ENCODE peak calls at places on chromosomes 6 and 20, in four cellular contexts. One of them, this sample, is unnamed.

GRCh38 chr20:400451-401275 is 7.4 kb upstream of the RBCK1 start:
- DNase-seq in gastrocnemius medialis: no peak
- DNase-seq in GM03348: no peak
- DNase-seq in AG04450: no peak
- DNase-seq in this sample: no peak

GRCh38 chr20:49612127-49612738 is 44.3 kb upstream of the PTGIS start:
- DNase-seq in GM03348: no peak
- DNase-seq in gastrocnemius medialis: peak
- DNase-seq in AG04450: no peak
- DNase-seq in this sample: peak

GRCh38 chr6:28159029-28159607 is 17.4 kb downstream of the ZKSCAN8 start:
- DNase-seq in GM03348: no peak
- DNase-seq in gastrocnemius medialis: no peak
- DNase-seq in AG04450: no peak
- DNase-seq in this sample: no peak

GRCh38 chr6:159595173-159595572 is 97.9 kb downstream of the SOD2 start:
- DNase-seq in GM03348: peak
- DNase-seq in gastrocnemius medialis: no peak
- DNase-seq in AG04450: no peak
- DNase-seq in this sample: no peak

GRCh38 chr20:9503530-9504251 is 10.7 kb upstream of the LAMP5 start:
- DNase-seq in GM03348: no peak
- DNase-seq in AG04450: no peak
- DNase-seq in gastrocnemius medialis: no peak
- DNase-seq in this sample: no peak

GRCh38 chr6:146289816-146290588 is 253.6 kb upstream of the RAB32 start:
- DNase-seq in gastrocnemius medialis: no peak
- DNase-seq in GM03348: peak
- DNase-seq in AG04450: peak
- DNase-seq in this sample: no peak

GRCh38 chr6:36729169-36729549 is 31.5 kb downstream of the RAB44 start:
- DNase-seq in AG04450: no peak
- DNase-seq in gastrocnemius medialis: no peak
- DNase-seq in GM03348: peak
- DNase-seq in this sample: no peak

GRCh38 chr6:170248111-170248805 is 42.6 kb downstream of the DLL1 start:
- DNase-seq in AG04450: no peak
- DNase-seq in GM03348: no peak
- DNase-seq in gastrocnemius medialis: no peak
- DNase-seq in this sample: no peak

GRCh38 chr6:31729515-31729978 is 448 bp upstream of the DDAH2 start:
- DNase-seq in GM03348: peak
- DNase-seq in AG04450: peak
- DNase-seq in gastrocnemius medialis: peak
- DNase-seq in this sample: peak

GRCh38 chr6:29589423-29590048 is 4.6 kb downstream of the OR2H2 start:
- DNase-seq in AG04450: peak
- DNase-seq in GM03348: peak
- DNase-seq in gastrocnemius medialis: no peak
- DNase-seq in this sample: no peak

GRCh38 chr6:43307451-43308100 is 1.1 kb downstream of the CRIP3 start:
- DNase-seq in gastrocnemius medialis: no peak
- DNase-seq in AG04450: no peak
- DNase-seq in GM03348: no peak
- DNase-seq in this sample: no peak

GRCh38 chr20:63972312-63973159 is 2.8 kb upstream of the ZNF512B start:
- DNase-seq in gastrocnemius medialis: peak
- DNase-seq in GM03348: no peak
- DNase-seq in AG04450: no peak
- DNase-seq in this sample: peak

GRCh38 chr20:45337367-45338120 is 10.7 kb downstream of the SDC4 start:
- DNase-seq in GM03348: peak
- DNase-seq in AG04450: peak
- DNase-seq in gastrocnemius medialis: peak
- DNase-seq in this sample: peak

GRCh38 chr6:16619017-16619416 is 142.2 kb downstream of the ATXN1 start:
- DNase-seq in AG04450: no peak
- DNase-seq in GM03348: no peak
- DNase-seq in gastrocnemius medialis: no peak
- DNase-seq in this sample: no peak

GRCh38 chr6:159935065-159935464 is 33.8 kb upstream of the IGF2R start:
- DNase-seq in gastrocnemius medialis: no peak
- DNase-seq in GM03348: no peak
- DNase-seq in AG04450: no peak
- DNase-seq in this sample: no peak

GRCh38 chr6:402901-403658 is 11.5 kb downstream of the IRF4 start:
- DNase-seq in GM03348: no peak
- DNase-seq in gastrocnemius medialis: no peak
- DNase-seq in AG04450: no peak
- DNase-seq in this sample: no peak

GRCh38 chr6:13355969-13356368 is 27.6 kb upstream of the TBC1D7 start:
- DNase-seq in AG04450: no peak
- DNase-seq in GM03348: no peak
- DNase-seq in gastrocnemius medialis: no peak
- DNase-seq in this sample: no peak

GRCh38 chr20:62212309-62212708 is 7.8 kb downstream of the HRH3 start:
- DNase-seq in gastrocnemius medialis: no peak
- DNase-seq in AG04450: no peak
- DNase-seq in GM03348: no peak
- DNase-seq in this sample: no peak

GRCh38 chr6:4059115-4059777 is 19.7 kb downstream of the FAM217A start:
- DNase-seq in AG04450: peak
- DNase-seq in gastrocnemius medialis: no peak
- DNase-seq in GM03348: peak
- DNase-seq in this sample: no peak

GRCh38 chr20:57756213-57756612 is 46.4 kb upstream of the PMEPA1 start:
- DNase-seq in AG04450: no peak
- DNase-seq in gastrocnemius medialis: no peak
- DNase-seq in GM03348: no peak
- DNase-seq in this sample: no peak

GRCh38 chr20:61414455-61414991 is 162.5 kb downstream of the CDH4 start:
- DNase-seq in AG04450: no peak
- DNase-seq in GM03348: no peak
- DNase-seq in gastrocnemius medialis: no peak
- DNase-seq in this sample: no peak

GRCh38 chr6:79949235-79949634 is 1.9 kb upstream of the ELOVL4 start:
- DNase-seq in AG04450: peak
- DNase-seq in GM03348: peak
- DNase-seq in gastrocnemius medialis: peak
- DNase-seq in this sample: peak

GRCh38 chr20:62699296-62699695 is 9.3 kb upstream of the NTSR1 start:
- DNase-seq in GM03348: no peak
- DNase-seq in gastrocnemius medialis: no peak
- DNase-seq in AG04450: no peak
- DNase-seq in this sample: no peak

GRCh38 chr6:119612871-119613515 is 263.4 kb upstream of the MAN1A1 start:
- DNase-seq in AG04450: no peak
- DNase-seq in GM03348: peak
- DNase-seq in gastrocnemius medialis: no peak
- DNase-seq in this sample: no peak

GRCh38 chr20:57244627-57245214 is 21.7 kb downstream of the BMP7 start:
- DNase-seq in gastrocnemius medialis: no peak
- DNase-seq in GM03348: no peak
- DNase-seq in AG04450: no peak
- DNase-seq in this sample: no peak

GRCh38 chr20:2752631-2753455 is 47.6 kb downstream of the CPXM1 start:
- DNase-seq in gastrocnemius medialis: no peak
- DNase-seq in AG04450: no peak
- DNase-seq in GM03348: peak
- DNase-seq in this sample: peak

GRCh38 chr6:125952764-125953501 is 3.6 kb upstream of the HINT3 start:
- DNase-seq in AG04450: no peak
- DNase-seq in GM03348: peak
- DNase-seq in gastrocnemius medialis: no peak
- DNase-seq in this sample: peak

This sample was measured in PC-9.